ENCODE peak calls at places on chromosomes 1 and 21, in four cellular contexts. P, X, T and K are unnamed samples.

GRCh38 chr1:31183927-31184554 is 55.6 kb downstream of the NKAIN1 start:
- DNase-seq in P (no peak), T (no peak), X (peak), K (peak)

GRCh38 chr21:28944296-28944695 is 48.4 kb downstream of the LTN1 start:
- DNase-seq in T (no peak), P (no peak), X (no peak), K (no peak)

GRCh38 chr1:150362721-150363425 is 1.1 kb upstream of the RPRD2 start:
- DNase-seq in T (no peak), X (no peak), P (peak), K (no peak)

GRCh38 chr1:168455764-168456163 is 88.0 kb downstream of the XCL2 start:
- DNase-seq in T (no peak), X (no peak), P (no peak), K (no peak)

GRCh38 chr1:67732750-67733151 is 47.8 kb downstream of the GADD45A start:
- DNase-seq in P (no peak), X (no peak), T (no peak), K (no peak)

GRCh38 chr1:243605604-243606003 is 244.4 kb downstream of the AKT3 start:
- DNase-seq in T (no peak), X (no peak), P (no peak), K (no peak)

GRCh38 chr1:164728719-164729118 is 169.7 kb downstream of the PBX1 start:
- DNase-seq in T (no peak), X (no peak), P (no peak), K (no peak)

GRCh38 chr1:172893146-172893841 is 157.4 kb downstream of the TNFSF18 start:
- DNase-seq in X (no peak), T (no peak), P (no peak), K (no peak)

GRCh38 chr1:16236091-16236494 is 890 bp downstream of the CPLANE2 start:
- DNase-seq in T (no peak), X (peak), P (no peak), K (no peak)

GRCh38 chr21:44487831-44488230 is 32.5 kb downstream of the LRRC3 start:
- DNase-seq in X (no peak), T (no peak), P (no peak), K (peak)

GRCh38 chr1:42290130-42290529 is 44.9 kb downstream of the FOXJ3 start:
- DNase-seq in X (no peak), P (no peak), T (no peak), K (no peak)

GRCh38 chr1:19338323-19338762 is 26.2 kb downstream of the SLC66A1 start:
- DNase-seq in P (no peak), X (no peak), T (no peak), K (no peak)

GRCh38 chr1:203200916-203201315 is 14.4 kb upstream of the CHI3L1 start:
- DNase-seq in P (peak), X (no peak), T (no peak), K (no peak)

GRCh38 chr1:199279872-199280649 is 641.2 kb downstream of the PTPRC start:
- DNase-seq in P (no peak), T (no peak), X (no peak), K (no peak)

GRCh38 chr1:43537423-43538142 is 6.9 kb downstream of the PTPRF start:
- DNase-seq in T (no peak), P (no peak), X (no peak), K (no peak)

GRCh38 chr1:211313392-211313791 is 13.2 kb upstream of the TRAF5 start:
- DNase-seq in P (no peak), X (no peak), T (no peak), K (no peak)

GRCh38 chr1:20720631-20721051 is 2.8 kb upstream of the KIF17 start:
- DNase-seq in P (peak), T (no peak), X (no peak), K (no peak)

GRCh38 chr1:19395678-19396192 is 83.6 kb downstream of the SLC66A1 start:
- DNase-seq in X (no peak), P (no peak), T (no peak), K (no peak)

GRCh38 chr21:14403681-14404318 is 20.9 kb upstream of the HSPA13 start:
- DNase-seq in P (no peak), X (no peak), T (no peak), K (no peak)

GRCh38 chr1:41486053-41486891 is 1.8 kb upstream of the EDN2 start:
- DNase-seq in X (no peak), P (no peak), T (no peak), K (no peak)

GRCh38 chr1:198560093-198560638 is 19.7 kb upstream of the ATP6V1G3 start:
- DNase-seq in T (no peak), X (no peak), P (no peak), K (no peak)

GRCh38 chr21:25701529-25701928 is 33.2 kb downstream of the ATP5PF start:
- DNase-seq in T (no peak), X (no peak), P (no peak), K (no peak)

GRCh38 chr1:75539230-75540116 is 71.4 kb downstream of the SLC44A5 start:
- DNase-seq in X (no peak), T (no peak), P (no peak), K (no peak)

GRCh38 chr1:103074224-103074623 is 34.1 kb downstream of the COL11A1 start:
- DNase-seq in P (no peak), T (no peak), X (no peak), K (no peak)

GRCh38 chr21:15908187-15908586 is 178.4 kb downstream of the USP25 start:
- DNase-seq in T (no peak), P (no peak), X (no peak), K (no peak)

GRCh38 chr1:238624786-238625185 is 734.1 kb upstream of the ZP4 start:
- DNase-seq in X (no peak), T (no peak), P (no peak), K (no peak)

GRCh38 chr1:105137543-105138444 is 1388.1 kb downstream of the AMY1C start:
- DNase-seq in X (no peak), T (no peak), P (no peak), K (no peak)

GRCh38 chr21:31548688-31549087 is 110.8 kb upstream of the SOD1 start:
- DNase-seq in T (no peak), P (no peak), X (no peak), K (no peak)
- TF ChIP-seq CTCF in T (no peak), P (no peak), X (no peak), K (no peak)

GRCh38 chr1:161198206-161198876 is 513 bp downstream of the ADAMTS4 start:
- DNase-seq in X (no peak), P (peak), T (no peak), K (no peak)
- TF ChIP-seq CTCF in X (no peak), P (no peak), T (no peak), K (no peak)

GRCh38 chr1:178055093-178055492 is 38.8 kb upstream of the RASAL2 start:
- DNase-seq in X (no peak), T (no peak), P (no peak), K (no peak)
- TF ChIP-seq CTCF in X (no peak), T (peak), P (no peak), K (no peak)

GRCh38 chr1:206469933-206470691 is at the start of gene IKBKE:
- DNase-seq in X (peak), T (no peak), P (no peak), K (peak)
- TF ChIP-seq CTCF in X (peak), T (no peak), P (no peak), K (no peak)

GRCh38 chr1:88878731-88879130 is 12.6 kb downstream of the GTF2B start:
- DNase-seq in T (no peak), P (no peak), X (no peak), K (no peak)

GRCh38 chr1:88877911-88878310 is 13.5 kb downstream of the GTF2B start:
- DNase-seq in T (no peak), P (no peak), X (no peak), K (no peak)

GRCh38 chr1:88875595-88875994 is 15.8 kb downstream of the GTF2B start:
- DNase-seq in T (no peak), X (no peak), P (no peak), K (no peak)

GRCh38 chr1:88876573-88877335 is 14.6 kb downstream of the GTF2B start:
- DNase-seq in T (no peak), X (no peak), P (no peak), K (no peak)

DNA sequence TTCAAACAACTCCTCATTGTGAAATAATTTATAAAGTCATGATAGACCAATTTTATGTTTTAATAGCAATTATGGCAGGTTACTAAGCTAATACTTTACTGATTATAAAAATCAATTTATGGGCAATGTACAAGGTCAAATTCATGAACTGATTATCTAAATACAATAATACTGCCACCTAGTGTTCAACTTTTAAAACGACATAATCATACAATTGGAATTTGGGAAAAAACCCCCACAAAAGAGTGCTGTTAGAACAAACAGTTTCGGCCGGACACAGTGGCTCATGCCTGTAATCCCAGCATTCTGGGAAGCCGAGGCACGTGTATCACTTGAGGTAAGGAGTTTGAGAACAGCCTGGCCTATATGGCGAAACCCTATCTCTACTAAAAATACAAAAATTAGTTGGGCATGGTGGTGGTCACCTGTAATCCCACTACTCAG is 14.0 kb downstream of the GTF2B start:
- DNase-seq in P (no peak), T (no peak), X (no peak), K (no peak)
- TF ChIP-seq CTCF in P (no peak), T (peak), X (peak), K (peak)

GRCh38 chr1:147892216-147892615 is 10.4 kb upstream of the GJA8 start:
- DNase-seq in T (no peak), X (no peak), P (no peak), K (no peak)
- TF ChIP-seq CTCF in T (no peak), X (no peak), P (no peak), K (no peak)

GRCh38 chr1:62732327-62732726 is 44.1 kb upstream of the DOCK7 start:
- DNase-seq in X (no peak), T (no peak), P (no peak), K (no peak)
- TF ChIP-seq CTCF in X (no peak), T (no peak), P (no peak), K (no peak)